ENCODE peak calls at places on chromosomes 5 and 9, in five cellular contexts. J, Y, V, X and A are unnamed samples.

GRCh38 chr9:93054758-93055704 is 3.5 kb upstream of the SUSD3 start:
- DNase-seq in J (no peak), Y (no peak), V (no peak), X (peak), A (no peak)

GRCh38 chr9:96777539-96777864 is 385 bp downstream of the ZNF510 start:
- DNase-seq in J (no peak), Y (no peak), V (no peak), X (no peak), A (no peak)

GRCh38 chr9:131642496-131643083 is 97.3 kb downstream of the PRRT1B start:
- DNase-seq in J (no peak), Y (no peak), V (no peak), X (no peak), A (no peak)

GRCh38 chr5:175889910-175890684 is 18.7 kb downstream of the CPLX2 start:
- DNase-seq in J (no peak), Y (no peak), V (no peak), X (no peak), A (no peak)

GRCh38 chr5:31193591-31194457 is at the start of gene CDH6:
- DNase-seq in J (peak), Y (peak), V (peak), X (peak), A (peak)

GRCh38 chr5:117131048-117131679 is 556.5 kb upstream of the SEMA6A start:
- DNase-seq in J (no peak), Y (no peak), V (no peak), X (no peak), A (no peak)

GRCh38 chr9:132181796-132182521 is 20.1 kb downstream of the NTNG2 start:
- DNase-seq in J (no peak), Y (no peak), V (no peak), X (peak), A (no peak)

GRCh38 chr5:96322217-96322616 is 110.8 kb downstream of the PCSK1 start:
- DNase-seq in J (no peak), Y (no peak), V (no peak), X (no peak), A (no peak)

GRCh38 chr5:534006-534742 is 9.9 kb upstream of the SLC9A3 start:
- DNase-seq in J (no peak), Y (no peak), V (peak), X (peak), A (no peak)

GRCh38 chr5:67561145-67561932 is 364.7 kb upstream of the CD180 start:
- DNase-seq in J (no peak), Y (no peak), V (no peak), X (no peak), A (no peak)

GRCh38 chr9:929719-930118 is 46.7 kb upstream of the DMRT3 start:
- DNase-seq in J (no peak), Y (no peak), V (no peak), X (no peak), A (no peak)

GRCh38 chr9:129109952-129110739 is 447 bp downstream of the CRAT start:
- DNase-seq in J (peak), Y (no peak), V (no peak), X (no peak), A (peak)

GRCh38 chr5:74316064-74316586 is 324.4 kb downstream of the ENC1 start:
- DNase-seq in J (peak), Y (no peak), V (no peak), X (peak), A (peak)

GRCh38 chr9:93684806-93685553 is 108.6 kb downstream of the PHF2 start:
- DNase-seq in J (no peak), Y (no peak), V (peak), X (no peak), A (no peak)

GRCh38 chr9:27431573-27431972 is 92.5 kb upstream of the IFNK start:
- DNase-seq in J (no peak), Y (no peak), V (no peak), X (no peak), A (no peak)

GRCh38 chr5:72604111-72604792 is 97.0 kb upstream of the ZNF366 start:
- DNase-seq in J (no peak), Y (no peak), V (no peak), X (no peak), A (no peak)

GRCh38 chr5:168023190-168023589 is 268.3 kb upstream of the WWC1 start:
- DNase-seq in J (no peak), Y (no peak), V (peak), X (no peak), A (no peak)

GRCh38 chr5:175616083-175616482 is 41.8 kb upstream of the HRH2 start:
- DNase-seq in J (no peak), Y (no peak), V (no peak), X (no peak), A (no peak)

GRCh38 chr5:1059884-1060263 is 51.3 kb downstream of the NKD2 start:
- DNase-seq in J (no peak), Y (no peak), V (no peak), X (no peak), A (no peak)

GRCh38 chr5:173010547-173011464 is 27.2 kb downstream of the ATP6V0E1 start:
- DNase-seq in J (no peak), Y (peak), V (no peak), X (no peak), A (peak)

GRCh38 chr5:36369092-36369737 is 67.5 kb upstream of the RANBP3L start:
- DNase-seq in J (no peak), Y (no peak), V (no peak), X (no peak), A (no peak)

GRCh38 chr5:150107909-150108447 is 21.6 kb upstream of the CSF1R start:
- DNase-seq in J (no peak), Y (no peak), V (no peak), X (no peak), A (no peak)

GRCh38 chr9:92378825-92379535 is 25.4 kb downstream of the OGN start:
- DNase-seq in J (no peak), Y (no peak), V (no peak), X (no peak), A (no peak)

GRCh38 chr5:142544946-142545652 is 140.8 kb downstream of the FGF1 start:
- DNase-seq in J (no peak), Y (no peak), V (no peak), X (no peak), A (no peak)

GRCh38 chr9:138057726-138058125 is 180.1 kb downstream of the CACNA1B start:
- DNase-seq in J (no peak), Y (no peak), V (peak), X (no peak), A (no peak)

GRCh38 chr5:44943637-44944036 is 134.9 kb downstream of the MRPS30 start:
- DNase-seq in J (no peak), Y (no peak), V (no peak), X (no peak), A (no peak)

GRCh38 chr9:119370816-119371215 is 1.6 kb upstream of the BRINP1 start:
- DNase-seq in J (no peak), Y (peak), V (peak), X (no peak), A (peak)

GRCh38 chr5:170293273-170293672 is 4.3 kb downstream of the LCP2 start:
- DNase-seq in J (no peak), Y (no peak), V (no peak), X (no peak), A (no peak)

GRCh38 chr9:96251451-96251850 is 50.5 kb downstream of the HSD17B3 start:
- DNase-seq in J (no peak), Y (no peak), V (no peak), X (no peak), A (no peak)

GRCh38 chr9:116000748-116001329 is 152.8 kb upstream of the PAPPA start:
- DNase-seq in J (no peak), Y (peak), V (no peak), X (no peak), A (no peak)

GRCh38 chr9:122302541-122302940 is 37.9 kb downstream of the MRRF start:
- DNase-seq in J (no peak), Y (no peak), V (no peak), X (no peak), A (no peak)

GRCh38 chr9:112120046-112120373 is 55.1 kb downstream of the SUSD1 start:
- DNase-seq in J (no peak), Y (no peak), V (no peak), X (no peak), A (no peak)

GRCh38 chr9:107693620-107694326 is 204.2 kb upstream of the KLF4 start:
- DNase-seq in J (no peak), Y (no peak), V (no peak), X (no peak), A (peak)

GRCh38 chr5:41925555-41925946 is 470 bp downstream of the FBXO4 start:
- DNase-seq in J (peak), Y (peak), V (peak), X (peak), A (peak)